ENCODE peak calls at places on chromosomes 3 and 15, in six cellular contexts. O is HCT116, M is A549, L is Panc1, R is SK-N-SH, P is GM12878. J is an unnamed sample.

GRCh38 chr15:68487087-68487843 is 55.3 kb upstream of the ITGA11 start:
- DNase-seq in O (no peak), M (no peak), L (no peak), R (no peak), P (no peak), J (no peak)

GRCh38 chr3:161231861-161232260 is 10.8 kb downstream of the NMD3 start:
- DNase-seq in O (no peak), M (no peak), L (no peak), R (no peak), P (no peak), J (no peak)

GRCh38 chr15:29968099-29968892 is 114.5 kb upstream of the GOLGA8J start:
- DNase-seq in O (no peak), M (peak; percentile 39), L (no peak), R (peak; percentile 85), P (no peak), J (peak; percentile 0)

GRCh38 chr15:68410466-68411200 is 21.3 kb downstream of the ITGA11 start:
- DNase-seq in O (no peak), M (no peak), L (no peak), R (no peak), P (no peak), J (no peak)

GRCh38 chr3:149151843-149152242 is 22.4 kb downstream of the HPS3 start:
- DNase-seq in O (no peak), M (no peak), L (no peak), R (peak; percentile 48), P (no peak), J (no peak)

GRCh38 chr3:187935623-187936156 is 190.4 kb upstream of the BCL6 start:
- DNase-seq in O (no peak), M (no peak), L (no peak), R (peak; percentile 25), P (peak; percentile 66), J (no peak)

GRCh38 chr15:66739287-66739686 is 37.3 kb downstream of the SMAD6 start:
- DNase-seq in O (no peak), M (no peak), L (no peak), R (no peak), P (no peak), J (no peak)

GRCh38 chr3:55490194-55490913 is 3.2 kb upstream of the WNT5A start:
- DNase-seq in O (no peak), M (no peak), L (no peak), R (no peak), P (no peak), J (no peak)

GRCh38 chr15:74816624-74817369 is 4.2 kb downstream of the LMAN1L start:
- DNase-seq in O (no peak), M (no peak), L (no peak), R (peak; percentile 59), P (no peak), J (no peak)

GRCh38 chr3:152466784-152467183 is 198.1 kb downstream of the MBNL1 start:
- DNase-seq in O (no peak), M (peak; percentile 15), L (no peak), R (peak; percentile 32), P (no peak), J (peak; percentile 42)

GRCh38 chr15:63019539-63020109 is 22.9 kb upstream of the TPM1 start:
- DNase-seq in O (peak; percentile 78), M (peak; percentile 76), L (peak; percentile 61), R (no peak), P (no peak), J (no peak)

GRCh38 chr3:144524531-144524930 is 552.9 kb downstream of the DIPK2A start:
- DNase-seq in O (no peak), M (no peak), L (no peak), R (no peak), P (no peak), J (no peak)

GRCh38 chr15:38868326-38869114 is 303.9 kb upstream of the RASGRP1 start:
- DNase-seq in O (peak; percentile 3), M (peak; percentile 88), L (peak; percentile 87), R (no peak), P (no peak), J (no peak)

GRCh38 chr3:53811143-53811915 is 34.9 kb downstream of the CHDH start:
- DNase-seq in O (no peak), M (no peak), L (no peak), R (no peak), P (no peak), J (no peak)

GRCh38 chr3:53808496-53808895 is 37.7 kb downstream of the CHDH start:
- DNase-seq in O (no peak), M (no peak), L (no peak), R (no peak), P (no peak), J (no peak)

GRCh38 chr3:53809267-53809666 is 37.0 kb downstream of the CHDH start:
- DNase-seq in O (no peak), M (no peak), L (no peak), R (no peak), P (no peak), J (no peak)

GRCh38 chr3:53812434-53812833 is 33.8 kb downstream of the CHDH start:
- DNase-seq in O (no peak), M (no peak), L (no peak), R (no peak), P (no peak), J (no peak)

DNA sequence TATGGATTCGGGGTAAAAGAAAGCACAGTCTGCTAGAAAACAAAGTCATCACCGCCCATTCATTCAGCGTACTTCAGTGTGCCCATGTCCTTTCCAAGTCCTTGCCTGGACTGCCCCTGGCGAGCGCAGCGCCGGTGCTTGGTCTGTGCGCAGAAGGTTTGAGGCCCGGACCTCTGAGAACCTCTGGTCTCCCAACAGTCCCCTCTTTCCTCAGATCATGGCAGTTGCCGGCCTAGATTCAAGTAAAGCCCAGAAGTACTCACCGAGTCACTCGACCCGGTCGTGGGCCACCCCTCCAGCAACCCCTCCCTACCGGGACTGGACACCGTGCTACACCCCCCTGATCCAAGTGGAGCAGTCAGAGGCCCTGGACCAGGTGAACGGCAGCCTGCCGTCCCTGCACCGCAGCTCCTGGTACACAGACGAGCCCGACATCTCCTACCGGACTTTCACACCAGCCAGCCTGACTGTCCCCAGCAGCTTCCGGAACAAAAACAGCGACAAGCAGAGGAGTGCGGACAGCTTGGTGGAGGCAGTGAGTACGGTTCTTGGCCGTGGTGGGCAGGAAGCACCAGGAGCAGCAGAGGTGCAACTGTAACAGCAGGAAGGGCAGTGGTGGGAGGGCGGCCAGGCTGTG is 36.3 kb downstream of the CHDH start:
- DNase-seq in O (no peak), M (no peak), L (no peak), R (no peak), P (no peak), J (no peak)
- TF ChIP-seq REST in O (no peak), M (no peak), L (no peak), R (no peak), P (no peak), J (no peak)

GRCh38 chr15:78265137-78265460 is 737 bp downstream of the DNAJA4 start:
- DNase-seq in O (no peak), M (no peak), L (no peak), R (no peak), P (no peak), J (no peak)

GRCh38 chr15:78263907-78264303 is 457 bp upstream of the DNAJA4 start:
- DNase-seq in O (no peak), M (no peak), L (no peak), R (no peak), P (no peak), J (no peak)

GRCh38 chr15:78265752-78266224 is 1.4 kb downstream of the DNAJA4 start:
- DNase-seq in O (no peak), M (no peak), L (no peak), R (no peak), P (no peak), J (no peak)

GRCh38 chr15:78263351-78263781 is 996 bp upstream of the DNAJA4 start:
- DNase-seq in O (no peak), M (no peak), L (no peak), R (no peak), P (no peak), J (no peak)

GRCh38 chr15:78264304-78265136 is at the start of gene DNAJA4:
- DNase-seq in O (no peak), M (no peak), L (no peak), R (peak; percentile 39), P (no peak), J (peak; percentile 8)
- TF ChIP-seq REST in O (no peak), M (no peak), L (no peak), R (no peak), P (no peak), J (no peak)

GRCh38 chr3:10506696-10507095 is 1.3 kb upstream of the ATP2B2 start:
- DNase-seq in O (no peak), M (no peak), L (no peak), R (no peak), P (no peak), J (no peak)
- TF ChIP-seq REST in O (no peak), M (no peak), L (no peak), R (no peak), P (no peak), J (no peak)

GRCh38 chr3:98759629-98760028 is 3.5 kb upstream of the ST3GAL6 start:
- DNase-seq in O (no peak), M (no peak), L (no peak), R (no peak), P (no peak), J (no peak)

GRCh38 chr3:98764692-98765002 is 1.5 kb downstream of the ST3GAL6 start:
- DNase-seq in O (no peak), M (no peak), L (no peak), R (no peak), P (no peak), J (no peak)

GRCh38 chr3:98763076-98763475 is at the start of gene ST3GAL6:
- DNase-seq in O (no peak), M (no peak), L (no peak), R (peak; percentile 40), P (no peak), J (peak; percentile 89)

GRCh38 chr3:98763814-98764691 is 913 bp downstream of the ST3GAL6 start:
- DNase-seq in O (no peak), M (no peak), L (no peak), R (no peak), P (no peak), J (peak; percentile 86)

GRCh38 chr3:98761656-98762229 is 1.4 kb upstream of the ST3GAL6 start:
- DNase-seq in O (no peak), M (no peak), L (no peak), R (peak; percentile 25), P (no peak), J (no peak)
- TF ChIP-seq REST in O (no peak), M (no peak), L (no peak), R (no peak), P (no peak), J (no peak)